ENCODE peak calls at places on chromosomes 16 and 17, in five cellular contexts. H is AG10803, K is epithelial cell of esophagus, I is right cardiac atrium, S is AG04450. J is an unnamed sample.

GRCh38 chr17:6996256-6997111 is 635 bp downstream of the ALOX12 start:
- DNase-seq in H (no peak), K (no peak), I (no peak), S (no peak), J (no peak)

GRCh38 chr16:59148312-59148711 is 414.2 kb upstream of the GOT2 start:
- DNase-seq in H (peak), K (no peak), I (peak), S (no peak), J (peak)

GRCh38 chr16:76483510-76483909 is 206.3 kb downstream of the CNTNAP4 start:
- DNase-seq in H (no peak), K (no peak), I (no peak), S (no peak), J (no peak)

GRCh38 chr16:69833357-69833781 is 71.2 kb downstream of the WWP2 start:
- DNase-seq in H (peak), K (no peak), I (no peak), S (no peak), J (peak)

GRCh38 chr16:30351586-30352419 is 3.3 kb downstream of the CD2BP2 start:
- DNase-seq in H (peak), K (no peak), I (peak), S (peak), J (peak)

GRCh38 chr17:79541451-79541850 is 69.4 kb downstream of the RBFOX3 start:
- DNase-seq in H (no peak), K (no peak), I (no peak), S (no peak), J (no peak)

GRCh38 chr16:50644730-50645129 is 36.4 kb downstream of the SNX20 start:
- DNase-seq in H (peak), K (peak), I (peak), S (no peak), J (peak)

GRCh38 chr17:57552114-57552601 is 192.9 kb downstream of the CCDC182 start:
- DNase-seq in H (no peak), K (peak), I (peak), S (no peak), J (no peak)

GRCh38 chr17:72249441-72249840 is 128.6 kb downstream of the SOX9 start:
- DNase-seq in H (no peak), K (peak), I (no peak), S (no peak), J (no peak)

GRCh38 chr16:84396537-84397008 is 28.2 kb downstream of the ATP2C2 start:
- DNase-seq in H (no peak), K (peak), I (no peak), S (no peak), J (no peak)

GRCh38 chr17:78315355-78316114 is 44.3 kb downstream of the SOCS3 start:
- DNase-seq in H (peak), K (peak), I (peak), S (peak), J (peak)

GRCh38 chr16:70523013-70523620 is at the start of gene COG4:
- DNase-seq in H (peak), K (peak), I (peak), S (peak), J (peak)

GRCh38 chr17:43754947-43755346 is 3.6 kb downstream of the SOST start:
- DNase-seq in H (no peak), K (no peak), I (no peak), S (no peak), J (no peak)

J was measured in EH.